ENCODE peak calls at places on chromosomes 1 and 21, in six cellular contexts. One of them, this sample, is unnamed.

GRCh38 chr1:241215203-241215602 is 141.8 kb downstream of the RGS7 start:
- DNase-seq in SW480: no peak
- DNase-seq in NCI-H1092 treated with DMSO at 0.1 percent for 48 hours: no peak
- DNase-seq in NCI-H1930: no peak
- DNase-seq in NCI-H774: no peak
- DNase-seq in stimulated activated naive CD4-positive, alpha-beta T cell treated with Interleukin-2 at 50 U/mL for 16 hours: no peak
- DNase-seq in this sample: no peak

GRCh38 chr1:75130312-75130677 is 3.9 kb upstream of the LHX8 start:
- DNase-seq in SW480: no peak
- DNase-seq in NCI-H1092 treated with DMSO at 0.1 percent for 48 hours: no peak
- DNase-seq in NCI-H1930: no peak
- DNase-seq in NCI-H774: no peak
- DNase-seq in stimulated activated naive CD4-positive, alpha-beta T cell treated with Interleukin-2 at 50 U/mL for 16 hours: no peak
- DNase-seq in this sample: no peak

GRCh38 chr1:201468501-201468843 is 516 bp downstream of the PHLDA3 start:
- DNase-seq in SW480: no peak
- DNase-seq in NCI-H1092 treated with DMSO at 0.1 percent for 48 hours: no peak
- DNase-seq in NCI-H1930: no peak
- DNase-seq in NCI-H774: no peak
- DNase-seq in stimulated activated naive CD4-positive, alpha-beta T cell treated with Interleukin-2 at 50 U/mL for 16 hours: no peak
- DNase-seq in this sample: no peak

GRCh38 chr1:20148571-20149500 is 9.7 kb downstream of the PLA2G2F start:
- DNase-seq in SW480: no peak
- DNase-seq in NCI-H1092 treated with DMSO at 0.1 percent for 48 hours: no peak
- DNase-seq in NCI-H1930: no peak
- DNase-seq in NCI-H774: no peak
- DNase-seq in stimulated activated naive CD4-positive, alpha-beta T cell treated with Interleukin-2 at 50 U/mL for 16 hours: no peak
- DNase-seq in this sample: no peak

GRCh38 chr1:30405631-30406212 is 317.7 kb downstream of the MATN1 start:
- DNase-seq in SW480: no peak
- DNase-seq in NCI-H1092 treated with DMSO at 0.1 percent for 48 hours: no peak
- DNase-seq in NCI-H1930: no peak
- DNase-seq in NCI-H774: no peak
- DNase-seq in stimulated activated naive CD4-positive, alpha-beta T cell treated with Interleukin-2 at 50 U/mL for 16 hours: no peak
- DNase-seq in this sample: no peak

GRCh38 chr1:38891753-38892152 is 10.4 kb upstream of the GJA9 start:
- DNase-seq in SW480: peak; percentile 13
- DNase-seq in NCI-H1092 treated with DMSO at 0.1 percent for 48 hours: no peak
- DNase-seq in NCI-H1930: no peak
- DNase-seq in NCI-H774: no peak
- DNase-seq in stimulated activated naive CD4-positive, alpha-beta T cell treated with Interleukin-2 at 50 U/mL for 16 hours: no peak
- DNase-seq in this sample: peak; percentile 9

GRCh38 chr1:211579434-211580302 is 707 bp upstream of the SLC30A1 start:
- DNase-seq in SW480: peak; percentile 86
- DNase-seq in NCI-H1092 treated with DMSO at 0.1 percent for 48 hours: peak; percentile 76
- DNase-seq in NCI-H1930: peak; percentile 76
- DNase-seq in NCI-H774: peak; percentile 70
- DNase-seq in stimulated activated naive CD4-positive, alpha-beta T cell treated with Interleukin-2 at 50 U/mL for 16 hours: peak; percentile 88
- DNase-seq in this sample: peak; percentile 51

GRCh38 chr21:19832551-19832950 is 1165.7 kb upstream of the NCAM2 start:
- DNase-seq in SW480: no peak
- DNase-seq in NCI-H1092 treated with DMSO at 0.1 percent for 48 hours: no peak
- DNase-seq in NCI-H1930: no peak
- DNase-seq in NCI-H774: no peak
- DNase-seq in stimulated activated naive CD4-positive, alpha-beta T cell treated with Interleukin-2 at 50 U/mL for 16 hours: no peak
- DNase-seq in this sample: no peak

GRCh38 chr1:227343201-227343600 is 24.9 kb upstream of the CDC42BPA start:
- DNase-seq in SW480: no peak
- DNase-seq in NCI-H1092 treated with DMSO at 0.1 percent for 48 hours: no peak
- DNase-seq in NCI-H1930: no peak
- DNase-seq in NCI-H774: no peak
- DNase-seq in stimulated activated naive CD4-positive, alpha-beta T cell treated with Interleukin-2 at 50 U/mL for 16 hours: no peak
- DNase-seq in this sample: no peak

GRCh38 chr1:54810144-54810942 is 9.2 kb upstream of the TTC22 start:
- DNase-seq in SW480: peak; percentile 46
- DNase-seq in NCI-H1092 treated with DMSO at 0.1 percent for 48 hours: peak; percentile 16
- DNase-seq in NCI-H1930: peak; percentile 40
- DNase-seq in NCI-H774: peak; percentile 57
- DNase-seq in stimulated activated naive CD4-positive, alpha-beta T cell treated with Interleukin-2 at 50 U/mL for 16 hours: peak; percentile 57
- DNase-seq in this sample: peak; percentile 72

GRCh38 chr1:72101840-72102632 is 180.3 kb downstream of the NEGR1 start:
- DNase-seq in SW480: no peak
- DNase-seq in NCI-H1092 treated with DMSO at 0.1 percent for 48 hours: no peak
- DNase-seq in NCI-H1930: no peak
- DNase-seq in NCI-H774: no peak
- DNase-seq in stimulated activated naive CD4-positive, alpha-beta T cell treated with Interleukin-2 at 50 U/mL for 16 hours: no peak
- DNase-seq in this sample: no peak

GRCh38 chr1:2982615-2983318 is 38.5 kb upstream of the ACTRT2 start:
- DNase-seq in SW480: no peak
- DNase-seq in NCI-H1092 treated with DMSO at 0.1 percent for 48 hours: no peak
- DNase-seq in NCI-H1930: no peak
- DNase-seq in NCI-H774: no peak
- DNase-seq in stimulated activated naive CD4-positive, alpha-beta T cell treated with Interleukin-2 at 50 U/mL for 16 hours: no peak
- DNase-seq in this sample: no peak

GRCh38 chr1:61301824-61302652 is 219.7 kb downstream of the NFIA start:
- DNase-seq in SW480: no peak
- DNase-seq in NCI-H1092 treated with DMSO at 0.1 percent for 48 hours: no peak
- DNase-seq in NCI-H1930: no peak
- DNase-seq in NCI-H774: no peak
- DNase-seq in stimulated activated naive CD4-positive, alpha-beta T cell treated with Interleukin-2 at 50 U/mL for 16 hours: peak; percentile 10
- DNase-seq in this sample: no peak

GRCh38 chr1:147723691-147724323 is 36.6 kb downstream of the GJA5 start:
- DNase-seq in SW480: peak; percentile 41
- DNase-seq in NCI-H1092 treated with DMSO at 0.1 percent for 48 hours: peak; percentile 26
- DNase-seq in NCI-H1930: peak; percentile 51
- DNase-seq in NCI-H774: no peak
- DNase-seq in stimulated activated naive CD4-positive, alpha-beta T cell treated with Interleukin-2 at 50 U/mL for 16 hours: no peak
- DNase-seq in this sample: peak; percentile 88

GRCh38 chr1:94832446-94832845 is 12.3 kb downstream of the SLC44A3 start:
- DNase-seq in SW480: no peak
- DNase-seq in NCI-H1092 treated with DMSO at 0.1 percent for 48 hours: no peak
- DNase-seq in NCI-H1930: no peak
- DNase-seq in NCI-H774: no peak
- DNase-seq in stimulated activated naive CD4-positive, alpha-beta T cell treated with Interleukin-2 at 50 U/mL for 16 hours: no peak
- DNase-seq in this sample: no peak

GRCh38 chr1:21216835-21217811 is 40.4 kb upstream of the EIF4G3 start:
- DNase-seq in SW480: peak; percentile 17
- DNase-seq in NCI-H1092 treated with DMSO at 0.1 percent for 48 hours: peak; percentile 28
- DNase-seq in NCI-H1930: peak; percentile 22
- DNase-seq in NCI-H774: no peak
- DNase-seq in stimulated activated naive CD4-positive, alpha-beta T cell treated with Interleukin-2 at 50 U/mL for 16 hours: peak; percentile 58
- DNase-seq in this sample: peak; percentile 59

GRCh38 chr1:94104776-94105462 is 16.0 kb downstream of the ABCA4 start:
- DNase-seq in SW480: no peak
- DNase-seq in NCI-H1092 treated with DMSO at 0.1 percent for 48 hours: no peak
- DNase-seq in NCI-H1930: no peak
- DNase-seq in NCI-H774: no peak
- DNase-seq in stimulated activated naive CD4-positive, alpha-beta T cell treated with Interleukin-2 at 50 U/mL for 16 hours: no peak
- DNase-seq in this sample: no peak

GRCh38 chr1:24119489-24119858 is 7.5 kb upstream of the MYOM3 start:
- DNase-seq in SW480: no peak
- DNase-seq in NCI-H1092 treated with DMSO at 0.1 percent for 48 hours: no peak
- DNase-seq in NCI-H1930: no peak
- DNase-seq in NCI-H774: no peak
- DNase-seq in stimulated activated naive CD4-positive, alpha-beta T cell treated with Interleukin-2 at 50 U/mL for 16 hours: no peak
- DNase-seq in this sample: no peak

GRCh38 chr1:94068831-94069648 is 51.9 kb downstream of the ABCA4 start:
- DNase-seq in SW480: peak; percentile 52
- DNase-seq in NCI-H1092 treated with DMSO at 0.1 percent for 48 hours: peak; percentile 45
- DNase-seq in NCI-H1930: no peak
- DNase-seq in NCI-H774: peak; percentile 63
- DNase-seq in stimulated activated naive CD4-positive, alpha-beta T cell treated with Interleukin-2 at 50 U/mL for 16 hours: no peak
- DNase-seq in this sample: no peak

GRCh38 chr1:48807599-48808260 is 31.0 kb upstream of the BEND5 start:
- DNase-seq in SW480: no peak
- DNase-seq in NCI-H1092 treated with DMSO at 0.1 percent for 48 hours: no peak
- DNase-seq in NCI-H1930: no peak
- DNase-seq in NCI-H774: no peak
- DNase-seq in stimulated activated naive CD4-positive, alpha-beta T cell treated with Interleukin-2 at 50 U/mL for 16 hours: no peak
- DNase-seq in this sample: no peak

GRCh38 chr1:115495603-115496002 is 146.2 kb upstream of the VANGL1 start:
- DNase-seq in SW480: peak; percentile 6
- DNase-seq in NCI-H1092 treated with DMSO at 0.1 percent for 48 hours: no peak
- DNase-seq in NCI-H1930: no peak
- DNase-seq in NCI-H774: no peak
- DNase-seq in stimulated activated naive CD4-positive, alpha-beta T cell treated with Interleukin-2 at 50 U/mL for 16 hours: no peak
- DNase-seq in this sample: no peak

GRCh38 chr1:85058781-85059180 is 10.5 kb upstream of the MCOLN3 start:
- DNase-seq in SW480: no peak
- DNase-seq in NCI-H1092 treated with DMSO at 0.1 percent for 48 hours: no peak
- DNase-seq in NCI-H1930: no peak
- DNase-seq in NCI-H774: no peak
- DNase-seq in stimulated activated naive CD4-positive, alpha-beta T cell treated with Interleukin-2 at 50 U/mL for 16 hours: no peak
- DNase-seq in this sample: no peak

GRCh38 chr1:181061891-181062777 is 26.4 kb upstream of the IER5 start:
- DNase-seq in SW480: no peak
- DNase-seq in NCI-H1092 treated with DMSO at 0.1 percent for 48 hours: no peak
- DNase-seq in NCI-H1930: no peak
- DNase-seq in NCI-H774: no peak
- DNase-seq in stimulated activated naive CD4-positive, alpha-beta T cell treated with Interleukin-2 at 50 U/mL for 16 hours: no peak
- DNase-seq in this sample: no peak

GRCh38 chr1:220386494-220387195 is 114.4 kb upstream of the RAB3GAP2 start:
- DNase-seq in SW480: no peak
- DNase-seq in NCI-H1092 treated with DMSO at 0.1 percent for 48 hours: no peak
- DNase-seq in NCI-H1930: no peak
- DNase-seq in NCI-H774: no peak
- DNase-seq in stimulated activated naive CD4-positive, alpha-beta T cell treated with Interleukin-2 at 50 U/mL for 16 hours: no peak
- DNase-seq in this sample: peak; percentile 19

GRCh38 chr1:239924741-239925350 is 166.8 kb upstream of the FMN2 start:
- DNase-seq in SW480: no peak
- DNase-seq in NCI-H1092 treated with DMSO at 0.1 percent for 48 hours: no peak
- DNase-seq in NCI-H1930: no peak
- DNase-seq in NCI-H774: no peak
- DNase-seq in stimulated activated naive CD4-positive, alpha-beta T cell treated with Interleukin-2 at 50 U/mL for 16 hours: no peak
- DNase-seq in this sample: no peak

GRCh38 chr1:162904579-162904978 is 43.6 kb upstream of the CCDC190 start:
- DNase-seq in SW480: no peak
- DNase-seq in NCI-H1092 treated with DMSO at 0.1 percent for 48 hours: no peak
- DNase-seq in NCI-H1930: no peak
- DNase-seq in NCI-H774: no peak
- DNase-seq in stimulated activated naive CD4-positive, alpha-beta T cell treated with Interleukin-2 at 50 U/mL for 16 hours: no peak
- DNase-seq in this sample: no peak

GRCh38 chr1:113255038-113255727 is 135.1 kb upstream of the MAGI3 start:
- DNase-seq in SW480: no peak
- DNase-seq in NCI-H1092 treated with DMSO at 0.1 percent for 48 hours: peak; percentile 21
- DNase-seq in NCI-H1930: no peak
- DNase-seq in NCI-H774: no peak
- DNase-seq in stimulated activated naive CD4-positive, alpha-beta T cell treated with Interleukin-2 at 50 U/mL for 16 hours: no peak
- DNase-seq in this sample: no peak

GRCh38 chr1:115952547-115952946 is 23.8 kb upstream of the SLC22A15 start:
- DNase-seq in SW480: no peak
- DNase-seq in NCI-H1092 treated with DMSO at 0.1 percent for 48 hours: no peak
- DNase-seq in NCI-H1930: no peak
- DNase-seq in NCI-H774: no peak
- DNase-seq in stimulated activated naive CD4-positive, alpha-beta T cell treated with Interleukin-2 at 50 U/mL for 16 hours: no peak
- DNase-seq in this sample: no peak

GRCh38 chr1:241215683-241216082 is 141.3 kb downstream of the RGS7 start:
- DNase-seq in SW480: no peak
- DNase-seq in NCI-H1092 treated with DMSO at 0.1 percent for 48 hours: no peak
- DNase-seq in NCI-H1930: no peak
- DNase-seq in NCI-H774: no peak
- DNase-seq in stimulated activated naive CD4-positive, alpha-beta T cell treated with Interleukin-2 at 50 U/mL for 16 hours: no peak
- DNase-seq in this sample: no peak

GRCh38 chr1:208243851-208244583 is at the start of gene PLXNA2:
- DNase-seq in SW480: peak; percentile 63
- DNase-seq in NCI-H1092 treated with DMSO at 0.1 percent for 48 hours: peak; percentile 89
- DNase-seq in NCI-H1930: peak; percentile 38
- DNase-seq in NCI-H774: peak; percentile 85
- DNase-seq in stimulated activated naive CD4-positive, alpha-beta T cell treated with Interleukin-2 at 50 U/mL for 16 hours: peak; percentile 59
- DNase-seq in this sample: peak; percentile 66

GRCh38 chr1:65525297-65526048 is 105.0 kb downstream of the LEPR start:
- DNase-seq in SW480: no peak
- DNase-seq in NCI-H1092 treated with DMSO at 0.1 percent for 48 hours: no peak
- DNase-seq in NCI-H1930: no peak
- DNase-seq in NCI-H774: no peak
- DNase-seq in stimulated activated naive CD4-positive, alpha-beta T cell treated with Interleukin-2 at 50 U/mL for 16 hours: no peak
- DNase-seq in this sample: no peak

GRCh38 chr1:29658688-29659087 is 422.4 kb downstream of the PTPRU start:
- DNase-seq in SW480: no peak
- DNase-seq in NCI-H1092 treated with DMSO at 0.1 percent for 48 hours: no peak
- DNase-seq in NCI-H1930: no peak
- DNase-seq in NCI-H774: no peak
- DNase-seq in stimulated activated naive CD4-positive, alpha-beta T cell treated with Interleukin-2 at 50 U/mL for 16 hours: no peak
- DNase-seq in this sample: no peak